ENCODE peak calls at places on chromosomes 1 and 21, in four cellular contexts. X, A, M and V are unnamed samples.

GRCh38 chr1:204409111-204409510 is 2.5 kb downstream of the PPP1R15B start:
- DNase-seq in A (peak), X (no peak), M (no peak), V (no peak)

GRCh38 chr1:51433269-51433971 is 85.6 kb downstream of the EPS15 start:
- DNase-seq in M (no peak), A (no peak), X (no peak), V (no peak)

GRCh38 chr1:32967863-32968571 is 3.4 kb upstream of the RNF19B start:
- DNase-seq in X (no peak), M (no peak), A (no peak), V (no peak)

GRCh38 chr1:235831148-235831547 is 35.6 kb downstream of the LYST start:
- DNase-seq in X (peak), M (no peak), A (no peak), V (peak)

GRCh38 chr21:34671891-34672290 is 3.1 kb downstream of the CLIC6 start:
- DNase-seq in X (no peak), M (no peak), A (no peak), V (no peak)

GRCh38 chr1:164678289-164678688 is 119.3 kb downstream of the PBX1 start:
- DNase-seq in X (no peak), A (no peak), M (no peak), V (no peak)

GRCh38 chr21:45456014-45456835 is 51.3 kb downstream of the COL18A1 start:
- DNase-seq in A (no peak), M (peak), X (peak), V (no peak)

GRCh38 chr1:204314893-204315735 is 44.6 kb downstream of the PLEKHA6 start:
- DNase-seq in M (no peak), X (no peak), A (no peak), V (no peak)

GRCh38 chr1:156795787-156796186 is 20.9 kb downstream of the SH2D2A start:
- DNase-seq in A (no peak), X (no peak), M (no peak), V (peak)

GRCh38 chr21:43762303-43763128 is 13.6 kb downstream of the CSTB start:
- DNase-seq in X (no peak), M (peak), A (no peak), V (no peak)

GRCh38 chr1:246682231-246682895 is 41.8 kb upstream of the SCCPDH start:
- DNase-seq in A (no peak), X (no peak), M (no peak), V (no peak)

GRCh38 chr1:47918257-47918867 is 78.8 kb downstream of the TRABD2B start:
- DNase-seq in A (no peak), M (no peak), X (no peak), V (no peak)

GRCh38 chr1:46036894-46037596 is 95.4 kb downstream of the PIK3R3 start:
- DNase-seq in M (peak), X (peak), A (peak), V (peak)

DNA sequence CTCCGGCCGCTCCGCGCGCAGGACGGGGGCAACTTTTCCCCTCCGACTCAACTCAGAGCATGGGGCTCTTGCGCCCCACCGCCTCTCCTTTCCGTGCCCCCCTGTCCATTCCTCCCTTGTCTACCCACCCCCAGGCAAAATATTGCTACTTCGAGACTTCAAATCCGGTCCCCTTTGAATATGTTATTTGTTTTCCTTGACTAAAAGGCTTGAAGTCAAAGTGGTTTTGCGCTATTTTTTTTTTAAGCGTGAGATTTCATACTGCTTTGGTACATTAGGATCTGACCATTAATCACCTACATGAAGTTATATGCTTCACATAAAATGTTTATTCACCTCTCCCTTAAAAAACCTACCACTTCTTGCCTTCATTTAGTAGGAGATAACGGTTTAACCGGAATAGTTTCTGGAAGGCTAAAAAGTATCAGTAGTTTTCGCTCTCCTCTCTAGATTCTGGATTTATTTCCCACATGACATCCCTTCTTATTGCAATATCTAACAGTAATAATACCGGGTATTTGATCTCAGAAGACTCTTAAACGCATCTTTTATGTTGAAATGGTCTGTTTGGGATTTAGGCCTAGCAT is 1.5 kb downstream of the NFIA start:
- DNase-seq in M (no peak), X (no peak), A (no peak), V (no peak)
- H3K27ac ChIP-seq in M (peak), X (no peak), A (peak), V (peak)

GRCh38 chr21:39452207-39452964 is 616 bp downstream of the SH3BGR start:
- DNase-seq in X (no peak), M (no peak), A (no peak), V (no peak)
- H3K27ac ChIP-seq in X (no peak), M (no peak), A (peak), V (peak)

DNA sequence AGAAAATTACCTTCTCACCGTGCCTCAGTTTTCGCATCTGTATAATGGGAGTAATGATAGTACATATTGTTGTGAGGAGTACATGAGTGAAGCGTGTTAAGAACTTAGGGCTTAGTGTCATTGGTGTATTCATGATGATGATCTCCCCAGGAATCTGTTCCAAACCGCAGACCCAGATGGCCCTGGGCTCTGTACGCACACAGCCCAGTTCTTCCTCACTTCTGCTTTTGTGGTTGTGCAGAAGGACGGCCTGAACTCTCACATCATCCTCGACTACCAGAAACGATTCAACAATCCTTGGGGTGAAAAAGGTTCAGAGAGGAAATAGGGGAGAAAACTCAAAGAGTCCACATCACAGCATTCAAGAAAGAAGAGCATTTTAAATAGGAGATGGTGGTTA is 323.0 kb downstream of the CAMTA1 start:
- DNase-seq in X (no peak), M (no peak), A (no peak), V (no peak)
- H3K27ac ChIP-seq in X (no peak), M (no peak), A (no peak), V (no peak)

GRCh38 chr1:225355863-225356262 is 72.0 kb downstream of the LBR start:
- DNase-seq in A (no peak), X (no peak), M (no peak), V (no peak)
- H3K27ac ChIP-seq in A (no peak), X (no peak), M (no peak), V (no peak)

GRCh38 chr1:65114312-65114711 is 33.7 kb upstream of the AK4 start:
- DNase-seq in M (no peak), X (no peak), A (no peak), V (peak)
- H3K27ac ChIP-seq in M (no peak), X (no peak), A (peak), V (peak)

DNA sequence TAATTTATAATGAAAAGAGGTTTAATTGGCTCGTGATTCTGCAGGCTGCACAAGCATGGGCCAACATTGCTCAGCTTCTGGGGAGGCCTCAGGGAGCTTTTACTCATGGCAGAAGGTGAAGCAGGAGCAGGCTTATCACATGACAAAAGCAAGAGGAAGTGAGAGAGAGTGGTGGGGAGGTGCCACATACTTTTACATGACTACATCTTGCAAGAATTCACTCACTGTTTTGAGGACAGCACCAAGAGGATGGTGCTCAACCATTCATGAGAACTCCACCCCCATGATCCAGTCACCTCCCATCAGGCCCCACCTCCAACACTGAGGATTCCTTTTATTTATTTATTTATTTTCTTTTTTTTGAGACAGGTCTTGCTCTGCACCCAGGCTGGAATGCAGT is 5.5 kb upstream of the PLEKHM2 start:
- DNase-seq in M (no peak), A (no peak), X (no peak), V (no peak)
- H3K27ac ChIP-seq in M (no peak), A (no peak), X (no peak), V (no peak)

DNA sequence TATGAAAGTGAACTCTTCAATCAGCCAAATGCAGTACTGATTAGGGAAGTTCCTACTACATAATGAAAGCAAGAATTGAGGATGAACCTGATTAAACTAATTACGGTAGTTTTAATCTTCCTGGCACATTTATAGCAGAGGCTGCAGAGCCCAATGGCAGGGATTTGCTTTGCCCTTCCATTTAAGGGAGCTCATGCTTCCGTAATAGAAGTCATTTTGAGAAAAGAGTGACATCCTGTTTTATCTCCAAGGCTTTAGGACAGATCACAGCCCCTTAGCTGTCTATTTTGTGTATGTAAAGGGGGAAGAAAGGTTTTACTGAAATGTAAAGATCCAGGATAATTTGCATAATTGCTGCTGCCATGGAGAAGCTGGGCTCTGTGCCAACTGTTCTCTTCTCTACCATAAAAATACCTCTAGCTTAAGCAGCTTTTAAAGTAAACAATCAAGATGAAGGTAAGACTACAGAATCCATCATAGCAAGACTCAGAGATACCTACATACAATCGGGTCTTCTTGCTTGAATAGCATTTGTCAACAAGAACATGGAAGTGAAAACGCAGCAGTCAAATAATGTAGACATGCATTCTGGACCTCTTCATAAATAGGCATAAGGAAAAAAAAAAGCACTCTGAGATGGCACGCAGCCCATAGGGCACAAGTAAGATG is 62.5 kb downstream of the ASH1L start:
- DNase-seq in A (no peak), X (no peak), M (no peak), V (no peak)
- H3K27ac ChIP-seq in A (no peak), X (no peak), M (no peak), V (no peak)

DNA sequence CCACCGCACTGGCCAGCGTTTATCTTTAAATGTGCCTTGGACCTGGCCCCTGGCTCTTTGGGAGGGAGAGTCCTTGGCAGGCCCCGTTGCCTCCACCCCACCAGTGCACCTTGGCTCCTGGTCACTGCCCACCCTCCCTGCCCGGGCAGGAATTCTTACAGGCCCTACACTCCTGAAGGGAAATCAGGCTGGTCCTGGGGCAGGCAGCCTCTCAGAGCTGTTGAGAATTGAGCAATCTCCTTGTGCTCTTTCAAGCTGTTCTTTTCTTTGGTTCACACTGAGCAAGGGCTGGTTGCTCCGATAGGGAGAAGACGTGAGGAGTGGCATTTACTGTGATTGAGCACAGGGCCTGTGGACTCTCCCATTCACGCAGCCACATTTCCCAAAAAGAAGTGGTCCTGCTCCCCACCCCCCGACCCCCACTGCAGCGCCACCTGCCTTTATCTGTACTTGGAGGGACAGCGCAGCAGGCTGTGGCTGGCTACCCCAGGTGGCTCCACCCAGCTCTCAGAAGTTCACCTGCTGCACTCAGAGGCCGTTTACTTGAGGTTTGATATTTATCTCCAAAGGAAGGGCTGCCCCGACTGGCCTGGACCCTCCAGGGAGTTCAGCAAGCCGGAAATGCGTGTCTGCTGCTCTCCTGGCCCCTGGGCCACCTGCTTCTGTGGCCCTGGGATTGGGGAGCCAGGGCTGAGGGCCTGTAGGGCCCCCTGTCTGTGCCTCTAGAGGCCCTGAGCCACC is 47.8 kb downstream of the SKI start:
- DNase-seq in M (peak), X (peak), A (no peak), V (no peak)
- H3K27ac ChIP-seq in M (no peak), X (no peak), A (peak), V (no peak)